ENCODE peak calls at places on chromosomes 2 and 18, in four cellular contexts. N is NCI-H446; D is activated CD4-positive, alpha-beta T cell treated with anti-CD3 and anti-CD28 coated beads, Interleukin-2, amount 10 ng/mL, durations not matched to agents 7 days and 5 days; E is germinal center. T is an unnamed sample.

GRCh38 chr2:50746526-50746925 is 285.4 kb downstream of the NRXN1 start:
- DNase-seq in N (peak; percentile 35), D (no peak), E (no peak), T (no peak)

GRCh38 chr18:1252534-1252933 is 347.9 kb downstream of the ADCYAP1 start:
- DNase-seq in N (no peak), D (no peak), E (no peak), T (no peak)

GRCh38 chr2:234763051-234763909 is 188.5 kb upstream of the SH3BP4 start:
- DNase-seq in N (no peak), D (no peak), E (no peak), T (no peak)

GRCh38 chr2:64646007-64646880 is 7.5 kb downstream of the SERTAD2 start:
- DNase-seq in N (peak; percentile 73), D (peak; percentile 87), E (no peak), T (peak; percentile 99)

GRCh38 chr18:48293954-48294893 is 115.0 kb downstream of the ZBTB7C start:
- DNase-seq in N (no peak), D (no peak), E (no peak), T (no peak)

GRCh38 chr2:172613035-172613434 is 57.1 kb downstream of the PDK1 start:
- DNase-seq in N (peak; percentile 61), D (no peak), E (peak; percentile 11), T (no peak)

GRCh38 chr2:134367915-134368911 is 114.3 kb downstream of the MGAT5 start:
- DNase-seq in N (no peak), D (no peak), E (no peak), T (no peak)

GRCh38 chr2:201152999-201153398 is 29.9 kb upstream of the CASP10 start:
- DNase-seq in N (no peak), D (no peak), E (no peak), T (no peak)

GRCh38 chr2:24337958-24338357 is 22.4 kb downstream of the ITSN2 start:
- DNase-seq in N (no peak), D (no peak), E (no peak), T (no peak)

GRCh38 chr2:74221604-74222299 is 23.3 kb downstream of the MTHFD2 start:
- DNase-seq in N (no peak), D (no peak), E (no peak), T (no peak)

GRCh38 chr2:171136024-171136423 is 24.7 kb downstream of the TLK1 start:
- DNase-seq in N (no peak), D (no peak), E (no peak), T (no peak)